ENCODE peak calls at places on chromosomes 5 and 9, in four cellular contexts. One of them, this sample, is unnamed.

GRCh38 chr5:159902444-159903121 is 13.7 kb upstream of the ADRA1B start:
- DNase-seq in omental fat pad: no peak
- DNase-seq in EL: no peak
- DNase-seq in caudate nucleus: no peak
- DNase-seq in this sample: no peak

GRCh38 chr9:86185872-86186271 is 73.6 kb downstream of the C9orf153 start:
- DNase-seq in caudate nucleus: no peak
- DNase-seq in EL: peak
- DNase-seq in omental fat pad: no peak
- DNase-seq in this sample: peak

GRCh38 chr5:61702784-61703183 is 370.7 kb downstream of the ZSWIM6 start:
- DNase-seq in EL: no peak
- DNase-seq in caudate nucleus: no peak
- DNase-seq in omental fat pad: no peak
- DNase-seq in this sample: no peak

GRCh38 chr5:174355995-174356394 is 310.5 kb downstream of the NSG2 start:
- DNase-seq in omental fat pad: no peak
- DNase-seq in caudate nucleus: no peak
- DNase-seq in EL: no peak
- DNase-seq in this sample: no peak

GRCh38 chr5:111655169-111655924 is 101.6 kb downstream of the NREP start:
- DNase-seq in omental fat pad: no peak
- DNase-seq in EL: no peak
- DNase-seq in caudate nucleus: no peak
- DNase-seq in this sample: no peak

GRCh38 chr9:109253637-109254284 is 67.1 kb downstream of the EPB41L4B start:
- DNase-seq in caudate nucleus: no peak
- DNase-seq in omental fat pad: no peak
- DNase-seq in EL: peak
- DNase-seq in this sample: no peak

GRCh38 chr9:14882118-14882517 is 28.1 kb downstream of the FREM1 start:
- DNase-seq in caudate nucleus: no peak
- DNase-seq in omental fat pad: no peak
- DNase-seq in EL: no peak
- DNase-seq in this sample: no peak

GRCh38 chr9:82668724-82669324 is 394.1 kb downstream of the RASEF start:
- DNase-seq in EL: no peak
- DNase-seq in caudate nucleus: no peak
- DNase-seq in omental fat pad: no peak
- DNase-seq in this sample: no peak

GRCh38 chr5:143094087-143094511 is 309.4 kb downstream of the NR3C1 start:
- DNase-seq in caudate nucleus: no peak
- DNase-seq in omental fat pad: no peak
- DNase-seq in EL: peak
- DNase-seq in this sample: no peak

GRCh38 chr9:35750256-35750531 is 1.1 kb downstream of the RGP1 start:
- DNase-seq in caudate nucleus: no peak
- DNase-seq in omental fat pad: no peak
- DNase-seq in EL: no peak
- DNase-seq in this sample: no peak

GRCh38 chr9:122144836-122145235 is 14.7 kb downstream of the NDUFA8 start:
- DNase-seq in EL: no peak
- DNase-seq in caudate nucleus: no peak
- DNase-seq in omental fat pad: no peak
- DNase-seq in this sample: no peak

This sample was measured in dorsolateral prefrontal cortex.